ENCODE peak calls at places on chromosomes 12 and 14, in six cellular contexts. Z is stimulated activated CD4-positive, alpha-beta T cell treated with anti-CD3 and anti-CD28 coated beads, Interleukin-1b, Interleukin-23, amount 100 ng/mL, for 48 hours; W is AG20443; M is LoVo; X is CD4-positive, alpha-beta memory T cell; Q is NCI-H774. T is an unnamed sample.

GRCh38 chr14:99707921-99708320 is 23.8 kb downstream of the CYP46A1 start:
- DNase-seq in M (no peak), W (peak), Z (no peak), X (no peak), Q (no peak), T (no peak)

GRCh38 chr14:68556253-68556652 is 236.6 kb downstream of the ZFP36L1 start:
- DNase-seq in W (no peak), M (no peak), X (no peak), Q (no peak), Z (no peak), T (no peak)

GRCh38 chr12:70809887-70810286 is 110.7 kb downstream of the PTPRR start:
- DNase-seq in M (no peak), Q (no peak), Z (no peak), X (no peak), W (no peak), T (no peak)

GRCh38 chr12:10749700-10750384 is 26.7 kb upstream of the YBX3 start:
- DNase-seq in X (peak), Z (peak), M (peak), Q (peak), W (peak), T (peak)

GRCh38 chr14:99266181-99267178 is 5.5 kb downstream of the BCL11B start:
- DNase-seq in X (peak), W (peak), M (peak), Q (peak), Z (peak), T (peak)

GRCh38 chr12:32083489-32083888 is 23.2 kb upstream of the BICD1 start:
- DNase-seq in X (no peak), Z (no peak), M (no peak), Q (no peak), W (peak), T (no peak)

GRCh38 chr12:86233126-86233525 is 23.1 kb downstream of the MGAT4C start:
- DNase-seq in Z (no peak), Q (peak), W (no peak), M (peak), X (no peak), T (no peak)

GRCh38 chr14:96881713-96882112 is 84.5 kb downstream of the VRK1 start:
- DNase-seq in Z (no peak), W (no peak), Q (no peak), M (no peak), X (no peak), T (no peak)

GRCh38 chr12:10111451-10111850 is 12.7 kb upstream of the CLEC1A start:
- DNase-seq in W (no peak), M (no peak), Z (no peak), Q (no peak), X (no peak), T (no peak)

GRCh38 chr12:6960291-6961277 is 9.4 kb downstream of the PTPN6 start:
- DNase-seq in M (no peak), Q (no peak), W (no peak), Z (no peak), X (no peak), T (no peak)

GRCh38 chr12:51188359-51189051 is 15.6 kb upstream of the TFCP2 start:
- DNase-seq in X (no peak), Z (no peak), Q (no peak), M (no peak), W (peak), T (no peak)

GRCh38 chr12:105341010-105341409 is 10.5 kb downstream of the C12orf75 start:
- DNase-seq in M (no peak), X (no peak), Z (no peak), Q (no peak), W (no peak), T (no peak)

GRCh38 chr14:34872822-34873590 is 2.2 kb downstream of the BAZ1A start:
- DNase-seq in Z (no peak), X (no peak), W (peak), M (no peak), Q (peak), T (peak)

GRCh38 chr14:68711551-68712437 is 81.1 kb downstream of the ZFP36L1 start:
- DNase-seq in Q (no peak), M (no peak), W (no peak), X (peak), Z (peak), T (no peak)

GRCh38 chr12:2836004-2836403 is 1.2 kb upstream of the NRIP2 start:
- DNase-seq in M (no peak), X (no peak), Q (no peak), Z (no peak), W (no peak), T (no peak)

GRCh38 chr12:120365675-120366340 is 3.2 kb downstream of the MSI1 start:
- DNase-seq in M (no peak), W (no peak), Q (no peak), Z (no peak), X (no peak), T (peak)

GRCh38 chr14:104936361-104937155 is 11.9 kb downstream of the PLD4 start:
- DNase-seq in X (no peak), M (no peak), Z (no peak), Q (no peak), W (no peak), T (no peak)

GRCh38 chr14:33369041-33369440 is 430.4 kb downstream of the NPAS3 start:
- DNase-seq in W (no peak), Z (no peak), M (no peak), Q (no peak), X (no peak), T (no peak)

GRCh38 chr12:68623984-68624383 is 13.3 kb downstream of the RAP1B start:
- DNase-seq in Z (no peak), X (no peak), W (peak), Q (no peak), M (no peak), T (no peak)

GRCh38 chr12:100268835-100269564 is 2.0 kb downstream of the SCYL2 start:
- DNase-seq in Z (no peak), W (no peak), X (no peak), Q (no peak), M (no peak), T (peak)

GRCh38 chr14:88245321-88245720 is 77.7 kb downstream of the KCNK10 start:
- DNase-seq in M (no peak), Z (no peak), X (no peak), W (no peak), Q (peak), T (no peak)

GRCh38 chr12:123085730-123086487 is 65.0 kb downstream of the PITPNM2 start:
- DNase-seq in Q (no peak), Z (peak), X (no peak), W (peak), M (peak), T (no peak)

GRCh38 chr14:53791116-53791515 is 165.5 kb downstream of the BMP4 start:
- DNase-seq in X (no peak), Z (no peak), Q (no peak), W (no peak), M (no peak), T (no peak)

GRCh38 chr12:80419660-80420059 is 24.4 kb upstream of the PTPRQ start:
- DNase-seq in X (no peak), M (no peak), Z (no peak), W (peak), Q (no peak), T (no peak)

GRCh38 chr12:133120385-133121191 is 9.5 kb downstream of the ZNF891 start:
- DNase-seq in X (no peak), Z (no peak), M (no peak), W (no peak), Q (no peak), T (no peak)

GRCh38 chr14:104603623-104604401 is 760 bp downstream of the TMEM179 start:
- DNase-seq in M (no peak), Q (no peak), W (no peak), X (no peak), Z (no peak), T (no peak)

GRCh38 chr12:39831587-39832315 is 212.1 kb upstream of the ABCD2 start:
- DNase-seq in M (no peak), W (no peak), Q (peak), Z (no peak), X (no peak), T (no peak)

GRCh38 chr14:22981090-22982012 is 1.0 kb downstream of the AJUBA start:
- DNase-seq in X (peak), Q (no peak), W (peak), Z (peak), M (no peak), T (no peak)

GRCh38 chr14:100825691-100826331 is at the start of gene MEG3:
- DNase-seq in W (peak), M (no peak), Z (no peak), X (no peak), Q (no peak), T (no peak)

GRCh38 chr14:31024577-31025334 is 693 bp upstream of the AP4S1 start:
- DNase-seq in Z (no peak), M (peak), Q (no peak), X (no peak), W (no peak), T (no peak)

GRCh38 chr14:68951800-68952540 is 27.1 kb downstream of the ACTN1 start:
- DNase-seq in M (no peak), X (no peak), Z (no peak), Q (no peak), W (no peak), T (no peak)

GRCh38 chr14:20734079-20734806 is 11.4 kb upstream of the EDDM3A start:
- DNase-seq in M (no peak), Q (no peak), X (no peak), W (no peak), Z (no peak), T (no peak)

GRCh38 chr14:95956601-95957460 is 80.2 kb downstream of the TUNAR start:
- DNase-seq in Z (no peak), M (no peak), W (no peak), X (no peak), Q (no peak), T (no peak)

T was measured in pons.